ENCODE peak calls at places on chromosomes 13 and 19, in six cellular contexts. One of them, this sample, is unnamed.

GRCh38 chr13:41546372-41547252 is 89.3 kb downstream of the RGCC start:
- DNase-seq in tibial nerve: no peak
- DNase-seq in cardiac muscle cell: no peak
- DNase-seq in prostate gland: no peak
- DNase-seq in mammary epithelial cell: peak; percentile 94
- DNase-seq in thoracic aorta: no peak
- DNase-seq in this sample: no peak

GRCh38 chr13:40492511-40492910 is 173.9 kb downstream of the FOXO1 start:
- DNase-seq in tibial nerve: no peak
- DNase-seq in cardiac muscle cell: no peak
- DNase-seq in prostate gland: no peak
- DNase-seq in mammary epithelial cell: no peak
- DNase-seq in thoracic aorta: no peak
- DNase-seq in this sample: no peak

GRCh38 chr19:11196406-11197287 is 698 bp downstream of the KANK2 start:
- DNase-seq in tibial nerve: no peak
- DNase-seq in cardiac muscle cell: peak; percentile 53
- DNase-seq in prostate gland: no peak
- DNase-seq in mammary epithelial cell: no peak
- DNase-seq in thoracic aorta: no peak
- DNase-seq in this sample: no peak

GRCh38 chr13:79987323-79987722 is 353.6 kb downstream of the SPRY2 start:
- DNase-seq in tibial nerve: no peak
- DNase-seq in cardiac muscle cell: no peak
- DNase-seq in prostate gland: no peak
- DNase-seq in mammary epithelial cell: peak; percentile 95
- DNase-seq in thoracic aorta: no peak
- DNase-seq in this sample: no peak

GRCh38 chr13:81247711-81248110 is 906.8 kb upstream of the SPRY2 start:
- DNase-seq in tibial nerve: no peak
- DNase-seq in cardiac muscle cell: no peak
- DNase-seq in prostate gland: no peak
- DNase-seq in mammary epithelial cell: peak; percentile 2
- DNase-seq in thoracic aorta: no peak
- DNase-seq in this sample: no peak

GRCh38 chr19:34365463-34366401 is 736 bp downstream of the GPI start:
- DNase-seq in tibial nerve: no peak
- DNase-seq in cardiac muscle cell: peak; percentile 47
- DNase-seq in prostate gland: peak; percentile 50
- DNase-seq in mammary epithelial cell: peak; percentile 31
- DNase-seq in thoracic aorta: no peak
- DNase-seq in this sample: no peak

GRCh38 chr19:29583196-29584006 is 22.7 kb upstream of the POP4 start:
- DNase-seq in tibial nerve: no peak
- DNase-seq in cardiac muscle cell: no peak
- DNase-seq in prostate gland: no peak
- DNase-seq in mammary epithelial cell: peak; percentile 14
- DNase-seq in thoracic aorta: no peak
- DNase-seq in this sample: no peak

GRCh38 chr19:55590109-55590508 is 9.2 kb downstream of the FIZ1 start:
- DNase-seq in tibial nerve: no peak
- DNase-seq in cardiac muscle cell: no peak
- DNase-seq in prostate gland: no peak
- DNase-seq in mammary epithelial cell: no peak
- DNase-seq in thoracic aorta: no peak
- DNase-seq in this sample: no peak

GRCh38 chr19:55283548-55284393 is at the start of gene BRSK1:
- DNase-seq in tibial nerve: no peak
- DNase-seq in cardiac muscle cell: peak; percentile 84
- DNase-seq in prostate gland: no peak
- DNase-seq in mammary epithelial cell: no peak
- DNase-seq in thoracic aorta: no peak
- DNase-seq in this sample: no peak

GRCh38 chr13:32491028-32491427 is 47.6 kb downstream of the N4BP2L2 start:
- DNase-seq in tibial nerve: no peak
- DNase-seq in cardiac muscle cell: no peak
- DNase-seq in prostate gland: no peak
- DNase-seq in mammary epithelial cell: no peak
- DNase-seq in thoracic aorta: no peak
- DNase-seq in this sample: no peak

GRCh38 chr13:41520016-41520698 is 62.8 kb downstream of the RGCC start:
- DNase-seq in tibial nerve: no peak
- DNase-seq in cardiac muscle cell: no peak
- DNase-seq in prostate gland: no peak
- DNase-seq in mammary epithelial cell: no peak
- DNase-seq in thoracic aorta: no peak
- DNase-seq in this sample: no peak

GRCh38 chr19:13872695-13873389 is 4.1 kb upstream of the NANOS3 start:
- DNase-seq in tibial nerve: no peak
- DNase-seq in cardiac muscle cell: peak; percentile 70
- DNase-seq in prostate gland: no peak
- DNase-seq in mammary epithelial cell: no peak
- DNase-seq in thoracic aorta: no peak
- DNase-seq in this sample: no peak

GRCh38 chr19:42201489-42202289 is 15.8 kb downstream of the DEDD2 start:
- DNase-seq in tibial nerve: no peak
- DNase-seq in cardiac muscle cell: no peak
- DNase-seq in prostate gland: no peak
- DNase-seq in mammary epithelial cell: no peak
- DNase-seq in thoracic aorta: no peak
- DNase-seq in this sample: no peak

GRCh38 chr19:11273989-11274388 is 11.7 kb upstream of the DOCK6 start:
- DNase-seq in tibial nerve: no peak
- DNase-seq in cardiac muscle cell: no peak
- DNase-seq in prostate gland: no peak
- DNase-seq in mammary epithelial cell: no peak
- DNase-seq in thoracic aorta: no peak
- DNase-seq in this sample: no peak

GRCh38 chr19:11191273-11191755 is 6.0 kb downstream of the KANK2 start:
- DNase-seq in tibial nerve: peak; percentile 53
- DNase-seq in cardiac muscle cell: no peak
- DNase-seq in prostate gland: no peak
- DNase-seq in mammary epithelial cell: peak; percentile 5
- DNase-seq in thoracic aorta: peak; percentile 65
- DNase-seq in this sample: peak; percentile 88

GRCh38 chr19:49119411-49120324 is at the start of gene PPFIA3:
- DNase-seq in tibial nerve: peak; percentile 42
- DNase-seq in cardiac muscle cell: peak; percentile 91
- DNase-seq in prostate gland: peak; percentile 61
- DNase-seq in mammary epithelial cell: peak; percentile 63
- DNase-seq in thoracic aorta: no peak
- DNase-seq in this sample: no peak

GRCh38 chr13:77048592-77048991 is 21.6 kb upstream of the FBXL3 start:
- DNase-seq in tibial nerve: no peak
- DNase-seq in cardiac muscle cell: no peak
- DNase-seq in prostate gland: no peak
- DNase-seq in mammary epithelial cell: no peak
- DNase-seq in thoracic aorta: no peak
- DNase-seq in this sample: no peak

GRCh38 chr13:110702591-110703526 is 3.1 kb downstream of the CARS2 start:
- DNase-seq in tibial nerve: no peak
- DNase-seq in cardiac muscle cell: peak; percentile 15
- DNase-seq in prostate gland: no peak
- DNase-seq in mammary epithelial cell: no peak
- DNase-seq in thoracic aorta: no peak
- DNase-seq in this sample: no peak

GRCh38 chr13:33441015-33441414 is 155.5 kb upstream of the STARD13 start:
- DNase-seq in tibial nerve: no peak
- DNase-seq in cardiac muscle cell: peak; percentile 37
- DNase-seq in prostate gland: no peak
- DNase-seq in mammary epithelial cell: peak; percentile 36
- DNase-seq in thoracic aorta: no peak
- DNase-seq in this sample: no peak

GRCh38 chr13:41588899-41589298 is 131.5 kb downstream of the RGCC start:
- DNase-seq in tibial nerve: no peak
- DNase-seq in cardiac muscle cell: no peak
- DNase-seq in prostate gland: no peak
- DNase-seq in mammary epithelial cell: peak; percentile 93
- DNase-seq in thoracic aorta: no peak
- DNase-seq in this sample: no peak

GRCh38 chr19:40465025-40465780 is at the start of gene BLVRB:
- DNase-seq in tibial nerve: no peak
- DNase-seq in cardiac muscle cell: no peak
- DNase-seq in prostate gland: no peak
- DNase-seq in mammary epithelial cell: peak; percentile 74
- DNase-seq in thoracic aorta: no peak
- DNase-seq in this sample: no peak

GRCh38 chr13:103883152-103883551 is 816.9 kb upstream of the SLC10A2 start:
- DNase-seq in tibial nerve: peak; percentile 83
- DNase-seq in cardiac muscle cell: peak; percentile 84
- DNase-seq in prostate gland: peak; percentile 92
- DNase-seq in mammary epithelial cell: peak; percentile 89
- DNase-seq in thoracic aorta: peak; percentile 31
- DNase-seq in this sample: no peak

GRCh38 chr19:751501-752341 is 809 bp downstream of the MISP start:
- DNase-seq in tibial nerve: no peak
- DNase-seq in cardiac muscle cell: no peak
- DNase-seq in prostate gland: no peak
- DNase-seq in mammary epithelial cell: peak; percentile 79
- DNase-seq in thoracic aorta: no peak
- DNase-seq in this sample: no peak

GRCh38 chr19:403221-404036 is 5.5 kb downstream of the C2CD4C start:
- DNase-seq in tibial nerve: peak; percentile 5
- DNase-seq in cardiac muscle cell: no peak
- DNase-seq in prostate gland: no peak
- DNase-seq in mammary epithelial cell: no peak
- DNase-seq in thoracic aorta: no peak
- DNase-seq in this sample: no peak

GRCh38 chr19:583198-583967 is 6.3 kb upstream of the HCN2 start:
- DNase-seq in tibial nerve: no peak
- DNase-seq in cardiac muscle cell: no peak
- DNase-seq in prostate gland: no peak
- DNase-seq in mammary epithelial cell: no peak
- DNase-seq in thoracic aorta: no peak
- DNase-seq in this sample: no peak

GRCh38 chr13:99620806-99621205 is 119.5 kb downstream of the TM9SF2 start:
- DNase-seq in tibial nerve: no peak
- DNase-seq in cardiac muscle cell: no peak
- DNase-seq in prostate gland: no peak
- DNase-seq in mammary epithelial cell: no peak
- DNase-seq in thoracic aorta: no peak
- DNase-seq in this sample: no peak

GRCh38 chr19:55116232-55117062 is 990 bp downstream of the PPP1R12C start:
- DNase-seq in tibial nerve: no peak
- DNase-seq in cardiac muscle cell: no peak
- DNase-seq in prostate gland: peak; percentile 40
- DNase-seq in mammary epithelial cell: peak; percentile 48
- DNase-seq in thoracic aorta: no peak
- DNase-seq in this sample: peak; percentile 84

GRCh38 chr13:20672772-20673171 is 30.7 kb upstream of the IL17D start:
- DNase-seq in tibial nerve: no peak
- DNase-seq in cardiac muscle cell: no peak
- DNase-seq in prostate gland: no peak
- DNase-seq in mammary epithelial cell: no peak
- DNase-seq in thoracic aorta: no peak
- DNase-seq in this sample: no peak

GRCh38 chr19:18274776-18275356 is 614 bp upstream of the IQCN start:
- DNase-seq in tibial nerve: peak; percentile 76
- DNase-seq in cardiac muscle cell: no peak
- DNase-seq in prostate gland: peak; percentile 88
- DNase-seq in mammary epithelial cell: peak; percentile 86
- DNase-seq in thoracic aorta: peak; percentile 41
- DNase-seq in this sample: peak; percentile 66

DNA sequence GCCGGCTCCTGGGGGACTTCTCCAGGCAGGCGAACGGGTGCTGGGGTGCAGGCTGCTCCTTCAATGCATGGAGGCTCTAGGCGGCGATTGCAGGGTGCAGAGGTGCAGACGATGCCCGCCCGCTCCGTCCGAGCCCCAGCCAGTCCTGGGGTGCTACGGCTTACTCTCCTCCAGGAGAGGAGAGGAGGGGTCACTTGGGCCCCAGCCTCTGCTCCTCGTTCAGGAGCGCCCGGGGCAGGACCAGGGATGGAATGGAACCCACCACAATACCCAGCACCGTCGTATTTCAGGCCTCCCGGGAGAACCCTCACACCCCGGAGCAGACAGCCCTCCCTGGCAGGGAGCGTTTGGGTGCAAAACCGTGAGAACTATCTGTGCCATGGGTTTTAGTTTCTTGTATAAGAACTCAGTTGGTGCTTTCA is 46.6 kb downstream of the ARHGEF18 start:
- DNase-seq in tibial nerve: no peak
- DNase-seq in cardiac muscle cell: peak; percentile 19
- DNase-seq in prostate gland: no peak
- DNase-seq in mammary epithelial cell: no peak
- DNase-seq in thoracic aorta: no peak
- DNase-seq in this sample: no peak
- H3K27me3 ChIP-seq in tibial nerve: no peaks in the 10 kb centered on the region
- H3K27me3 ChIP-seq in cardiac muscle cell: no peaks in the 10 kb centered on the region
- H3K27me3 ChIP-seq in prostate gland: no peaks in the 10 kb centered on the region
- H3K27me3 ChIP-seq in mammary epithelial cell: no peaks in the 10 kb centered on the region
- H3K27me3 ChIP-seq in thoracic aorta: no peaks in the 10 kb centered on the region
- H3K27me3 ChIP-seq in this sample: no peaks in the 10 kb centered on the region

GRCh38 chr13:46622013-46622917 is 69.3 kb downstream of the LRCH1 start:
- DNase-seq in tibial nerve: no peak
- DNase-seq in cardiac muscle cell: no peak
- DNase-seq in prostate gland: no peak
- DNase-seq in mammary epithelial cell: no peak
- DNase-seq in thoracic aorta: no peak
- DNase-seq in this sample: no peak
- H3K4me1 ChIP-seq in tibial nerve: no peaks in the 10 kb centered on the region
- H3K4me1 ChIP-seq in cardiac muscle cell: peaks cover 22% of the 10 kb centered on the region
- H3K4me1 ChIP-seq in prostate gland: peaks cover 7% of the 10 kb centered on the region
- H3K4me1 ChIP-seq in mammary epithelial cell: peaks cover 8% of the 10 kb centered on the region
- H3K4me1 ChIP-seq in thoracic aorta: peaks cover 35% of the 10 kb centered on the region
- H3K4me1 ChIP-seq in this sample: peaks cover 11% of the 10 kb centered on the region

GRCh38 chr19:2495651-2496316 is 19.9 kb downstream of the GADD45B start:
- DNase-seq in tibial nerve: no peak
- DNase-seq in cardiac muscle cell: peak; percentile 88
- DNase-seq in prostate gland: no peak
- DNase-seq in mammary epithelial cell: no peak
- DNase-seq in thoracic aorta: no peak
- DNase-seq in this sample: peak; percentile 85
- H3K4me3 ChIP-seq in tibial nerve: peak overlapping the region; percentile 59
- H3K4me3 ChIP-seq in cardiac muscle cell: peak overlapping the region; percentile 7
- H3K4me3 ChIP-seq in prostate gland: peak overlapping the region; percentile 43
- H3K4me3 ChIP-seq in mammary epithelial cell: no peak overlapping the region
- H3K4me3 ChIP-seq in thoracic aorta: peak overlapping the region; percentile 73
- H3K4me3 ChIP-seq in this sample: peak overlapping the region; percentile 68

GRCh38 chr19:15195381-15195964 is 5.3 kb downstream of the NOTCH3 start:
- DNase-seq in tibial nerve: no peak
- DNase-seq in cardiac muscle cell: peak; percentile 81
- DNase-seq in prostate gland: peak; percentile 65
- DNase-seq in mammary epithelial cell: peak; percentile 80
- DNase-seq in thoracic aorta: peak; percentile 59
- DNase-seq in this sample: peak; percentile 57

GRCh38 chr19:15196683-15197005 is 4.2 kb downstream of the NOTCH3 start:
- DNase-seq in tibial nerve: no peak
- DNase-seq in cardiac muscle cell: no peak
- DNase-seq in prostate gland: no peak
- DNase-seq in mammary epithelial cell: no peak
- DNase-seq in thoracic aorta: no peak
- DNase-seq in this sample: no peak

GRCh38 chr19:15197275-15198005 is 3.4 kb downstream of the NOTCH3 start:
- DNase-seq in tibial nerve: no peak
- DNase-seq in cardiac muscle cell: no peak
- DNase-seq in prostate gland: no peak
- DNase-seq in mammary epithelial cell: no peak
- DNase-seq in thoracic aorta: no peak
- DNase-seq in this sample: no peak

GRCh38 chr19:15194938-15195337 is 5.9 kb downstream of the NOTCH3 start:
- DNase-seq in tibial nerve: no peak
- DNase-seq in cardiac muscle cell: no peak
- DNase-seq in prostate gland: no peak
- DNase-seq in mammary epithelial cell: peak; percentile 44
- DNase-seq in thoracic aorta: peak; percentile 66
- DNase-seq in this sample: no peak

GRCh38 chr19:15195987-15196682 is 4.7 kb downstream of the NOTCH3 start:
- DNase-seq in tibial nerve: no peak
- DNase-seq in cardiac muscle cell: peak; percentile 53
- DNase-seq in prostate gland: peak; percentile 90
- DNase-seq in mammary epithelial cell: peak; percentile 84
- DNase-seq in thoracic aorta: no peak
- DNase-seq in this sample: peak; percentile 79
- H3K27me3 ChIP-seq in tibial nerve: no peaks in the 10 kb centered on the region
- H3K27me3 ChIP-seq in cardiac muscle cell: no peaks in the 10 kb centered on the region
- H3K27me3 ChIP-seq in prostate gland: no peaks in the 10 kb centered on the region
- H3K27me3 ChIP-seq in mammary epithelial cell: no peaks in the 10 kb centered on the region
- H3K27me3 ChIP-seq in thoracic aorta: no peaks in the 10 kb centered on the region
- H3K27me3 ChIP-seq in this sample: no peaks in the 10 kb centered on the region

This sample was measured in ascending aorta.